ENCODE peak calls at places on chromosome X, in five cellular contexts. P is WTC11; G is body of pancreas; R is C1 segment of cervical spinal cord; L is activated CD4-positive, alpha-beta T cell treated with anti-CD3 and anti-CD28 coated beads, Interleukin-2, amount 50 U/mL, for 1 hour. H is an unnamed sample.

GRCh38 chrX:17377047-17377692 is 2.2 kb downstream of the NHS start:
- DNase-seq in R (no peak), G (peak; percentile 3), P (peak; percentile 45), L (no peak), H (no peak)

GRCh38 chrX:9148626-9149385 is 114.9 kb upstream of the FAM9B start:
- DNase-seq in R (no peak), G (peak; percentile 6), L (no peak), P (peak; percentile 18), H (no peak)

GRCh38 chrX:74534569-74535038 is 79.8 kb downstream of the RLIM start:
- DNase-seq in L (no peak), G (no peak), P (no peak), R (no peak), H (no peak)

GRCh38 chrX:17590892-17591740 is 146.2 kb upstream of the SCML1 start:
- DNase-seq in P (peak; percentile 57), L (no peak), R (peak; percentile 14), G (peak; percentile 54), H (peak; percentile 51)

GRCh38 chrX:74421181-74422028 is at the start of gene SLC16A2:
- DNase-seq in G (peak; percentile 81), L (peak; percentile 9), R (peak; percentile 39), P (peak; percentile 60), H (peak; percentile 60)

GRCh38 chrX:3348191-3348590 is 1.7 kb upstream of the MXRA5 start:
- DNase-seq in G (no peak), R (no peak), P (no peak), L (no peak), H (no peak)

GRCh38 chrX:14872355-14872754 is 514 bp downstream of the FANCB start:
- DNase-seq in P (no peak), L (no peak), R (no peak), G (no peak), H (no peak)

GRCh38 chrX:153829799-153830631 is at the start of gene PDZD4:
- DNase-seq in L (no peak), G (no peak), R (no peak), P (peak; percentile 37), H (no peak)

GRCh38 chrX:111375747-111376146 is 36.2 kb downstream of the DCX start:
- DNase-seq in R (no peak), G (no peak), P (no peak), L (no peak), H (no peak)

GRCh38 chrX:69371159-69371558 is 133.0 kb upstream of the NALF2 start:
- DNase-seq in L (no peak), R (no peak), G (no peak), P (no peak), H (no peak)

GRCh38 chrX:36334508-36335015 is 415.0 kb downstream of the CFAP47 start:
- DNase-seq in L (no peak), G (no peak), P (no peak), R (no peak), H (no peak)

GRCh38 chrX:115400960-115401359 is 111.4 kb downstream of the LUZP4 start:
- DNase-seq in G (no peak), L (no peak), R (no peak), P (peak; percentile 14), H (no peak)

GRCh38 chrX:65528705-65529340 is 5.8 kb downstream of the LAS1L start:
- DNase-seq in P (peak; percentile 71), G (peak; percentile 16), L (peak; percentile 53), R (peak; percentile 1), H (no peak)

GRCh38 chrX:10014462-10015373 is 47.6 kb downstream of the CLDN34 start:
- DNase-seq in L (peak; percentile 70), R (peak; percentile 62), G (peak; percentile 89), P (peak; percentile 76), H (peak; percentile 79)

GRCh38 chrX:10904220-10904619 is 206.9 kb upstream of the HCCS start:
- DNase-seq in R (no peak), P (no peak), G (no peak), L (no peak), H (no peak)

GRCh38 chrX:68511255-68511654 is 12.4 kb downstream of the YIPF6 start:
- DNase-seq in R (no peak), G (peak; percentile 41), P (peak; percentile 12), L (no peak), H (no peak)

GRCh38 chrX:76428243-76429130 is 977 bp downstream of the MAGEE1 start:
- DNase-seq in P (peak; percentile 16), L (peak; percentile 19), R (no peak), G (peak; percentile 6), H (no peak)

GRCh38 chrX:57647020-57647419 is 33.0 kb downstream of the NLRP2B start:
- DNase-seq in P (no peak), R (no peak), L (no peak), G (no peak), H (no peak)

GRCh38 chrX:38578152-38578551 is 16.8 kb downstream of the TSPAN7 start:
- DNase-seq in G (no peak), R (no peak), L (no peak), P (no peak), H (no peak)

GRCh38 chrX:80578518-80579105 is 158.4 kb downstream of the TENT5D start:
- DNase-seq in G (no peak), R (no peak), L (no peak), P (no peak), H (no peak)

GRCh38 chrX:39675619-39676018 is 422.1 kb downstream of the BCOR start:
- DNase-seq in R (no peak), P (no peak), L (no peak), G (peak; percentile 41), H (no peak)

GRCh38 chrX:67636532-67636931 is 92.7 kb downstream of the AR start:
- DNase-seq in R (no peak), L (no peak), G (no peak), P (no peak), H (no peak)

GRCh38 chrX:18889982-18890381 is 93.9 kb downstream of the PHKA2 start:
- DNase-seq in L (no peak), P (no peak), R (no peak), G (no peak), H (no peak)

H was measured in hippocampal formation.